ENCODE peak calls at places on chromosomes 12 and 14, in six cellular contexts. U is stimulated activated CD4-positive, alpha-beta T cell treated with anti-CD3 and anti-CD28 coated beads, Interleukin-12 subunit alpha, Interleukin-12 subunit beta, amount 100 ng/mL, for 48 hours; G is HS-5; N is lower lobe of right lung; Z is stimulated activated CD8-positive, alpha-beta memory T cell treated with anti-CD3 and anti-CD28 coated beads, Interleukin-7, amount 100 ng/mL, for 1 hour; I is activated gamma-delta T cell. A is an unnamed sample.

GRCh38 chr12:112928978-112929377 is 9.3 kb upstream of the OAS3 start:
- DNase-seq in U (no peak), G (no peak), N (no peak), Z (no peak), I (no peak), A (no peak)

GRCh38 chr12:3684449-3685051 is 68.4 kb downstream of the CRACR2A start:
- DNase-seq in U (no peak), G (no peak), N (no peak), Z (no peak), I (no peak), A (no peak)

GRCh38 chr14:59481407-59482119 is 2.6 kb downstream of the L3HYPDH start:
- DNase-seq in U (no peak), G (peak; percentile 64), N (no peak), Z (no peak), I (no peak), A (no peak)

GRCh38 chr14:22997676-22998323 is 12.1 kb downstream of the C14orf93 start:
- DNase-seq in U (no peak), G (no peak), N (no peak), Z (no peak), I (no peak), A (no peak)

GRCh38 chr12:14260011-14260993 is 105.2 kb upstream of the ATF7IP start:
- DNase-seq in U (no peak), G (peak; percentile 63), N (peak; percentile 95), Z (no peak), I (no peak), A (peak; percentile 85)

GRCh38 chr14:98252819-98253218 is 1019.2 kb downstream of the BCL11B start:
- DNase-seq in U (no peak), G (no peak), N (no peak), Z (no peak), I (no peak), A (no peak)

GRCh38 chr12:85350356-85350755 is 70.3 kb downstream of the ALX1 start:
- DNase-seq in U (no peak), G (no peak), N (no peak), Z (no peak), I (no peak), A (no peak)

GRCh38 chr14:95070748-95071435 is 86.4 kb downstream of the DICER1 start:
- DNase-seq in U (no peak), G (no peak), N (no peak), Z (no peak), I (no peak), A (no peak)

GRCh38 chr12:52798671-52799497 is 3.0 kb upstream of the KRT3 start:
- DNase-seq in U (no peak), G (peak; percentile 23), N (no peak), Z (no peak), I (no peak), A (peak; percentile 44)

GRCh38 chr14:42140831-42141279 is 534.2 kb downstream of the LRFN5 start:
- DNase-seq in U (no peak), G (peak; percentile 80), N (no peak), Z (no peak), I (no peak), A (peak; percentile 82)

GRCh38 chr12:132400011-132400641 is 70.7 kb upstream of the GALNT9 start:
- DNase-seq in U (no peak), G (no peak), N (peak; percentile 35), Z (no peak), I (no peak), A (no peak)

GRCh38 chr12:98469108-98469507 is 46.3 kb upstream of the TMPO start:
- DNase-seq in U (no peak), G (no peak), N (no peak), Z (no peak), I (no peak), A (no peak)

GRCh38 chr12:109284392-109284791 is 24.7 kb downstream of the FOXN4 start:
- DNase-seq in U (no peak), G (no peak), N (no peak), Z (no peak), I (no peak), A (no peak)

GRCh38 chr14:24074625-24075484 is 3.5 kb downstream of the CPNE6 start:
- DNase-seq in U (no peak), G (no peak), N (no peak), Z (no peak), I (no peak), A (no peak)

GRCh38 chr14:105622329-105622955 is 96.1 kb downstream of the TMEM121 start:
- DNase-seq in U (no peak), G (no peak), N (no peak), Z (no peak), I (no peak), A (no peak)

GRCh38 chr14:92944976-92945375 is 22.0 kb downstream of the CHGA start:
- DNase-seq in U (no peak), G (no peak), N (no peak), Z (no peak), I (no peak), A (no peak)

GRCh38 chr12:109728921-109729836 is 15.6 kb downstream of the FAM222A start:
- DNase-seq in U (no peak), G (no peak), N (peak; percentile 42), Z (no peak), I (no peak), A (no peak)

GRCh38 chr12:3190101-3190500 is 112.9 kb downstream of the TSPAN9 start:
- DNase-seq in U (no peak), G (no peak), N (no peak), Z (no peak), I (no peak), A (no peak)

GRCh38 chr14:100065161-100065871 is at the start of gene EVL:
- DNase-seq in U (peak; percentile 68), G (no peak), N (peak; percentile 87), Z (peak; percentile 52), I (no peak), A (no peak)

GRCh38 chr12:94057262-94058151 is 90.9 kb upstream of the PLXNC1 start:
- DNase-seq in U (no peak), G (no peak), N (no peak), Z (no peak), I (no peak), A (no peak)